ENCODE peak calls at places on chromosomes 1 and 21, in nine cellular contexts. One of them, this sample, is unnamed.

GRCh38 chr21:39660596-39660995 is 47.9 kb downstream of the B3GALT5 start:
- DNase-seq in dorsolateral prefrontal cortex: no peak
- DNase-seq in BJ: peak
- DNase-seq in bronchial epithelial cell: peak
- DNase-seq in A549: peak
- DNase-seq in tibial nerve: peak
- DNase-seq in pancreas: no peak
- DNase-seq in Peyer's patch: no peak
- DNase-seq in fibroblast of lung: peak
- DNase-seq in this sample: peak

GRCh38 chr1:238961790-238962189 is 424.6 kb upstream of the CHRM3 start:
- DNase-seq in A549: no peak
- DNase-seq in Peyer's patch: no peak
- DNase-seq in bronchial epithelial cell: peak
- DNase-seq in dorsolateral prefrontal cortex: no peak
- DNase-seq in BJ: no peak
- DNase-seq in fibroblast of lung: peak
- DNase-seq in pancreas: no peak
- DNase-seq in tibial nerve: no peak
- DNase-seq in this sample: no peak

GRCh38 chr1:82931051-82931450 is 1067.9 kb downstream of the TTLL7 start:
- DNase-seq in tibial nerve: no peak
- DNase-seq in pancreas: no peak
- DNase-seq in bronchial epithelial cell: no peak
- DNase-seq in dorsolateral prefrontal cortex: no peak
- DNase-seq in BJ: no peak
- DNase-seq in A549: no peak
- DNase-seq in Peyer's patch: no peak
- DNase-seq in fibroblast of lung: peak
- DNase-seq in this sample: no peak

GRCh38 chr1:228370941-228371740 is 35.5 kb downstream of the TRIM11 start:
- DNase-seq in pancreas: no peak
- DNase-seq in fibroblast of lung: no peak
- DNase-seq in dorsolateral prefrontal cortex: no peak
- DNase-seq in tibial nerve: no peak
- DNase-seq in BJ: no peak
- DNase-seq in Peyer's patch: no peak
- DNase-seq in bronchial epithelial cell: no peak
- DNase-seq in A549: no peak
- DNase-seq in this sample: no peak

GRCh38 chr21:45098867-45099266 is 24.5 kb downstream of the ADARB1 start:
- DNase-seq in BJ: no peak
- DNase-seq in Peyer's patch: no peak
- DNase-seq in pancreas: no peak
- DNase-seq in tibial nerve: no peak
- DNase-seq in fibroblast of lung: no peak
- DNase-seq in dorsolateral prefrontal cortex: no peak
- DNase-seq in A549: no peak
- DNase-seq in bronchial epithelial cell: no peak
- DNase-seq in this sample: no peak

GRCh38 chr1:14254184-14254583 is 344.3 kb upstream of the KAZN start:
- DNase-seq in A549: no peak
- DNase-seq in dorsolateral prefrontal cortex: no peak
- DNase-seq in fibroblast of lung: no peak
- DNase-seq in pancreas: no peak
- DNase-seq in bronchial epithelial cell: no peak
- DNase-seq in BJ: no peak
- DNase-seq in tibial nerve: no peak
- DNase-seq in Peyer's patch: no peak
- DNase-seq in this sample: no peak

GRCh38 chr1:235883261-235883927 is 16.7 kb upstream of the LYST start:
- DNase-seq in A549: no peak
- DNase-seq in bronchial epithelial cell: peak
- DNase-seq in Peyer's patch: peak
- DNase-seq in fibroblast of lung: peak
- DNase-seq in dorsolateral prefrontal cortex: peak
- DNase-seq in pancreas: peak
- DNase-seq in tibial nerve: peak
- DNase-seq in BJ: peak
- DNase-seq in this sample: peak

GRCh38 chr1:32101233-32101681 is 6.6 kb upstream of the KPNA6 start:
- DNase-seq in BJ: peak
- DNase-seq in Peyer's patch: no peak
- DNase-seq in dorsolateral prefrontal cortex: no peak
- DNase-seq in A549: no peak
- DNase-seq in tibial nerve: no peak
- DNase-seq in fibroblast of lung: peak
- DNase-seq in pancreas: no peak
- DNase-seq in bronchial epithelial cell: peak
- DNase-seq in this sample: peak

GRCh38 chr1:199046618-199047017 is 407.8 kb downstream of the PTPRC start:
- DNase-seq in bronchial epithelial cell: peak
- DNase-seq in tibial nerve: no peak
- DNase-seq in pancreas: no peak
- DNase-seq in Peyer's patch: no peak
- DNase-seq in dorsolateral prefrontal cortex: no peak
- DNase-seq in fibroblast of lung: peak
- DNase-seq in A549: no peak
- DNase-seq in BJ: no peak
- DNase-seq in this sample: peak

GRCh38 chr1:17791464-17791863 is 36.3 kb downstream of the ACTL8 start:
- DNase-seq in Peyer's patch: no peak
- DNase-seq in tibial nerve: no peak
- DNase-seq in BJ: no peak
- DNase-seq in bronchial epithelial cell: no peak
- DNase-seq in pancreas: no peak
- DNase-seq in fibroblast of lung: no peak
- DNase-seq in A549: no peak
- DNase-seq in dorsolateral prefrontal cortex: no peak
- DNase-seq in this sample: no peak

GRCh38 chr1:171172471-171172870 is 12.6 kb upstream of the FMO2 start:
- DNase-seq in bronchial epithelial cell: peak
- DNase-seq in tibial nerve: no peak
- DNase-seq in dorsolateral prefrontal cortex: no peak
- DNase-seq in Peyer's patch: no peak
- DNase-seq in fibroblast of lung: peak
- DNase-seq in BJ: no peak
- DNase-seq in pancreas: no peak
- DNase-seq in A549: no peak
- DNase-seq in this sample: peak

GRCh38 chr1:8874230-8875201 is 4.0 kb downstream of the ENO1 start:
- DNase-seq in BJ: no peak
- DNase-seq in tibial nerve: no peak
- DNase-seq in bronchial epithelial cell: no peak
- DNase-seq in fibroblast of lung: peak
- DNase-seq in A549: no peak
- DNase-seq in Peyer's patch: no peak
- DNase-seq in pancreas: no peak
- DNase-seq in dorsolateral prefrontal cortex: no peak
- DNase-seq in this sample: no peak
- H3K4me3 ChIP-seq in BJ: no peak
- H3K4me3 ChIP-seq in tibial nerve: no peak
- H3K4me3 ChIP-seq in bronchial epithelial cell: no peak
- H3K4me3 ChIP-seq in fibroblast of lung: no peak
- H3K4me3 ChIP-seq in A549: peak
- H3K4me3 ChIP-seq in Peyer's patch: no peak
- H3K4me3 ChIP-seq in pancreas: no peak
- H3K4me3 ChIP-seq in dorsolateral prefrontal cortex: peak
- H3K4me3 ChIP-seq in this sample: no peak

GRCh38 chr1:26285366-26286063 is 5.6 kb downstream of the SH3BGRL3 start:
- DNase-seq in bronchial epithelial cell: no peak
- DNase-seq in dorsolateral prefrontal cortex: no peak
- DNase-seq in tibial nerve: no peak
- DNase-seq in fibroblast of lung: no peak
- DNase-seq in Peyer's patch: peak
- DNase-seq in A549: peak
- DNase-seq in pancreas: peak
- DNase-seq in BJ: no peak
- DNase-seq in this sample: no peak
- H3K4me3 ChIP-seq in bronchial epithelial cell: no peak
- H3K4me3 ChIP-seq in dorsolateral prefrontal cortex: no peak
- H3K4me3 ChIP-seq in tibial nerve: no peak
- H3K4me3 ChIP-seq in fibroblast of lung: no peak
- H3K4me3 ChIP-seq in Peyer's patch: no peak
- H3K4me3 ChIP-seq in A549: no peak
- H3K4me3 ChIP-seq in pancreas: no peak
- H3K4me3 ChIP-seq in BJ: no peak
- H3K4me3 ChIP-seq in this sample: no peak

DNA sequence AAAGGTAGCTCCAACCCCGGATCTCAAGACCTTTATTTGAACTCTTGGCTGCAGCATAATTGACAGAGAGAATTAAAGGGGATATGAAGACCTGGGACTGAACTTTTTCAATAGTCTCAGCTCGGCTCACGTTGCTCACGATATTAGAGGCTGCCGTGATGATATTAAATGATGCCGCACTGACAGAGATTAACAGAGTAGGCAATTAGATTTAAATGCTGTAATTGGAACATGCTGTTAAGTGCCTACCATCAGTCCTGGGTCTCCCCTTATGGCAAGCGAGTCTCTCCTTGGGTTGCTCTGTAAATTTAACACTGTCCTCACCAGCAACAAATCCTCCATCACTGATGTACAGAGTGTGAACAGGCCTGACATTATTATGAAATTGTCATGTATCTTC is 328.9 kb upstream of the NFIA start:
- DNase-seq in bronchial epithelial cell: no peak
- DNase-seq in pancreas: no peak
- DNase-seq in BJ: no peak
- DNase-seq in dorsolateral prefrontal cortex: no peak
- DNase-seq in tibial nerve: no peak
- DNase-seq in A549: no peak
- DNase-seq in Peyer's patch: no peak
- DNase-seq in fibroblast of lung: no peak
- DNase-seq in this sample: no peak
- H3K4me3 ChIP-seq in bronchial epithelial cell: no peak
- H3K4me3 ChIP-seq in pancreas: no peak
- H3K4me3 ChIP-seq in BJ: no peak
- H3K4me3 ChIP-seq in dorsolateral prefrontal cortex: no peak
- H3K4me3 ChIP-seq in tibial nerve: no peak
- H3K4me3 ChIP-seq in A549: no peak
- H3K4me3 ChIP-seq in Peyer's patch: no peak
- H3K4me3 ChIP-seq in fibroblast of lung: no peak
- H3K4me3 ChIP-seq in this sample: no peak

GRCh38 chr1:206690516-206690915 is 5.8 kb downstream of the MAPKAPK2 start:
- DNase-seq in fibroblast of lung: no peak
- DNase-seq in BJ: no peak
- DNase-seq in A549: no peak
- DNase-seq in Peyer's patch: no peak
- DNase-seq in tibial nerve: no peak
- DNase-seq in bronchial epithelial cell: no peak
- DNase-seq in pancreas: no peak
- DNase-seq in dorsolateral prefrontal cortex: peak
- DNase-seq in this sample: no peak
- H3K4me3 ChIP-seq in fibroblast of lung: no peak
- H3K4me3 ChIP-seq in BJ: no peak
- H3K4me3 ChIP-seq in A549: no peak
- H3K4me3 ChIP-seq in Peyer's patch: no peak
- H3K4me3 ChIP-seq in tibial nerve: no peak
- H3K4me3 ChIP-seq in bronchial epithelial cell: no peak
- H3K4me3 ChIP-seq in pancreas: no peak
- H3K4me3 ChIP-seq in dorsolateral prefrontal cortex: no peak
- H3K4me3 ChIP-seq in this sample: no peak

GRCh38 chr1:41397943-41398342 is 36.7 kb downstream of the FOXO6 start:
- DNase-seq in Peyer's patch: no peak
- DNase-seq in fibroblast of lung: no peak
- DNase-seq in tibial nerve: no peak
- DNase-seq in bronchial epithelial cell: no peak
- DNase-seq in A549: no peak
- DNase-seq in dorsolateral prefrontal cortex: no peak
- DNase-seq in pancreas: no peak
- DNase-seq in BJ: no peak
- DNase-seq in this sample: no peak

GRCh38 chr1:41400235-41400634 is 39.0 kb downstream of the FOXO6 start:
- DNase-seq in tibial nerve: no peak
- DNase-seq in dorsolateral prefrontal cortex: no peak
- DNase-seq in BJ: no peak
- DNase-seq in fibroblast of lung: peak
- DNase-seq in Peyer's patch: no peak
- DNase-seq in pancreas: no peak
- DNase-seq in bronchial epithelial cell: no peak
- DNase-seq in A549: no peak
- DNase-seq in this sample: no peak

GRCh38 chr1:41401899-41402298 is 40.7 kb downstream of the FOXO6 start:
- DNase-seq in fibroblast of lung: no peak
- DNase-seq in bronchial epithelial cell: no peak
- DNase-seq in dorsolateral prefrontal cortex: no peak
- DNase-seq in Peyer's patch: no peak
- DNase-seq in A549: no peak
- DNase-seq in BJ: no peak
- DNase-seq in tibial nerve: no peak
- DNase-seq in pancreas: no peak
- DNase-seq in this sample: no peak

GRCh38 chr1:41397020-41397419 is 35.8 kb downstream of the FOXO6 start:
- DNase-seq in tibial nerve: no peak
- DNase-seq in bronchial epithelial cell: no peak
- DNase-seq in Peyer's patch: no peak
- DNase-seq in pancreas: no peak
- DNase-seq in A549: no peak
- DNase-seq in BJ: no peak
- DNase-seq in dorsolateral prefrontal cortex: no peak
- DNase-seq in fibroblast of lung: no peak
- DNase-seq in this sample: no peak

DNA sequence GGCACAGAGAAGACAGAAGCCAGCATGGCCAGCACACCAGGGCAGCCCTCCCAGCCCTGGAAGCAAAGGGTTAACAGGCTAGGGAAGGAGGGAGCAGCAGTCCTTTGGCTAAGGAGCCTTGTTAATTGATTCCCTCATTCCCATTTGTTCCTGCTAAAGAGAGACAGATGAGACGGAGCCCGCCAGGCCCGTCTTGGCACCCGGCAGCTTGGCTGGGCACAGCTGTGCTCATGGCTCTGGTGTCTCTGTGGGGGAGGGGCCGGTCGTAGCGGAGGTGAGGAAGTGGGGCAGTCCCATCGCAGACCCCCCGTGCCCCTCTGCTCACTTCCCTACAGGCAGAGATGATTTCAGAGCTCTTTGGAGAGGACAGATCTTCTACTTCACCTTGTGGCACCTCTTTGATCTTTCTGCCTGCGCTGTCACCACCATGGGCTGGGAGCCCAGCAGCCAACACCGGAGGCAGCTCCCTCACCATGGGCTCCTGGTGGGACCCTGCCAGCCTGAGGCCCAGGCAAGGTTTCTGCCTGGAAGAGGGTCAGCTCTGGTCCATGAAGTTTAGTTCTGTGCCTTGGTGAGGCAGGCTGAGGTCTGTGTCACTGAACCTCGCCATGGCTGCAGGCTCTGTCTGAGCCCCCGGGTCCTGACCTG is 38.0 kb downstream of the FOXO6 start:
- DNase-seq in bronchial epithelial cell: no peak
- DNase-seq in tibial nerve: no peak
- DNase-seq in pancreas: no peak
- DNase-seq in A549: no peak
- DNase-seq in BJ: no peak
- DNase-seq in dorsolateral prefrontal cortex: peak
- DNase-seq in Peyer's patch: no peak
- DNase-seq in fibroblast of lung: no peak
- DNase-seq in this sample: no peak
- H3K4me3 ChIP-seq in bronchial epithelial cell: no peak
- H3K4me3 ChIP-seq in tibial nerve: no peak
- H3K4me3 ChIP-seq in pancreas: no peak
- H3K4me3 ChIP-seq in A549: no peak
- H3K4me3 ChIP-seq in BJ: no peak
- H3K4me3 ChIP-seq in dorsolateral prefrontal cortex: no peak
- H3K4me3 ChIP-seq in Peyer's patch: no peak
- H3K4me3 ChIP-seq in fibroblast of lung: no peak
- H3K4me3 ChIP-seq in this sample: no peak

This sample was measured in foreskin fibroblast.